ENCODE peak calls at places on chromosomes 4 and X, in seven cellular contexts. A is heart left ventricle, H is GM13977, E is IMR-90, N is AG04449, I is cardiac fibroblast, D is tibial nerve. O is an unnamed sample.

GRCh38 chr4:100299441-100299840 is 109.2 kb upstream of the DDIT4L start:
- DNase-seq in N (no peak), I (no peak), E (no peak), A (no peak), D (no peak), H (no peak), O (no peak)

GRCh38 chr4:73414936-73415271 is 10.8 kb downstream of the ALB start:
- DNase-seq in H (no peak), I (no peak), D (no peak), N (no peak), E (no peak), A (no peak), O (no peak)

GRCh38 chrX:135112096-135112729 is 8.1 kb downstream of the ETDB start:
- DNase-seq in D (no peak), N (no peak), I (peak; percentile 53), H (no peak), E (peak; percentile 31), A (no peak), O (peak; percentile 23)

GRCh38 chr4:183801460-183802168 is 103.5 kb upstream of the STOX2 start:
- DNase-seq in N (no peak), A (no peak), E (no peak), I (no peak), H (no peak), D (no peak), O (no peak)

GRCh38 chr4:147933316-147933715 is 201.4 kb downstream of the ARHGAP10 start:
- DNase-seq in N (no peak), H (no peak), I (peak; percentile 17), E (peak; percentile 59), A (no peak), D (no peak), O (no peak)

GRCh38 chr4:17708992-17709759 is 72.2 kb downstream of the FAM184B start:
- DNase-seq in E (no peak), D (no peak), A (no peak), N (no peak), I (no peak), H (no peak), O (no peak)

GRCh38 chr4:147340547-147341225 is 140.2 kb upstream of the EDNRA start:
- DNase-seq in H (no peak), D (no peak), A (no peak), N (no peak), E (peak; percentile 65), I (peak; percentile 68), O (no peak)

GRCh38 chr4:155339588-155339987 is 37.2 kb downstream of the MAP9 start:
- DNase-seq in A (no peak), D (no peak), N (no peak), H (no peak), I (no peak), E (no peak), O (no peak)

GRCh38 chrX:47184486-47184885 is 9.1 kb upstream of the UBA1 start:
- DNase-seq in I (no peak), H (no peak), N (no peak), E (no peak), D (no peak), A (no peak), O (no peak)

GRCh38 chr4:141207971-141208370 is 12.7 kb upstream of the ZNF330 start:
- DNase-seq in E (no peak), N (no peak), I (no peak), A (no peak), H (no peak), D (no peak), O (no peak)

GRCh38 chr4:30973993-30974392 is 253.8 kb downstream of the PCDH7 start:
- DNase-seq in E (no peak), A (no peak), N (no peak), I (no peak), H (no peak), D (no peak), O (no peak)

GRCh38 chr4:2337131-2337723 is 75.3 kb upstream of the MXD4 start:
- DNase-seq in E (no peak), N (no peak), D (no peak), I (no peak), A (no peak), H (no peak), O (peak; percentile 24)

GRCh38 chrX:52217494-52218160 is 32.9 kb downstream of the MAGED4 start:
- DNase-seq in I (no peak), A (no peak), H (no peak), E (no peak), D (no peak), N (no peak), O (no peak)

GRCh38 chrX:53481093-53481492 is 46.9 kb upstream of the HSD17B10 start:
- DNase-seq in I (no peak), E (no peak), H (no peak), D (no peak), N (no peak), A (no peak), O (no peak)

GRCh38 chrX:67555578-67556203 is 11.9 kb downstream of the AR start:
- DNase-seq in D (no peak), I (peak; percentile 62), N (no peak), E (peak; percentile 21), A (peak; percentile 14), H (no peak), O (no peak)

GRCh38 chr4:13703096-13703495 is 75.6 kb upstream of the BOD1L1 start:
- DNase-seq in D (no peak), A (no peak), H (no peak), I (no peak), E (no peak), N (no peak), O (no peak)

GRCh38 chr4:23324291-23324690 is 565.6 kb downstream of the PPARGC1A start:
- DNase-seq in H (no peak), E (no peak), A (no peak), I (no peak), D (no peak), N (no peak), O (no peak)

GRCh38 chrX:100980608-100981497 is 11.3 kb downstream of the ARL13A start:
- DNase-seq in N (no peak), I (peak; percentile 82), E (peak; percentile 81), A (no peak), H (no peak), D (no peak), O (no peak)

GRCh38 chrX:13013353-13014110 is 30.9 kb downstream of the FAM9C start:
- DNase-seq in D (no peak), E (no peak), A (peak; percentile 30), N (no peak), H (peak; percentile 43), I (peak; percentile 53), O (no peak)

GRCh38 chrX:134908235-134908834 is 82.5 kb upstream of the SMIM10 start:
- DNase-seq in H (no peak), A (no peak), D (no peak), E (peak; percentile 65), I (peak; percentile 52), N (no peak), O (peak; percentile 11)

GRCh38 chr4:158840131-158840530 is 71.3 kb downstream of the FNIP2 start:
- DNase-seq in N (no peak), I (no peak), H (no peak), E (no peak), D (no peak), A (no peak), O (no peak)

GRCh38 chr4:154743683-154744340 is at the start of gene LRAT:
- DNase-seq in I (no peak), E (no peak), N (no peak), H (peak; percentile 50), A (no peak), D (no peak), O (peak; percentile 28)

GRCh38 chr4:169557061-169557636 is 55.2 kb downstream of the NEK1 start:
- DNase-seq in E (peak; percentile 38), A (no peak), I (no peak), N (no peak), D (no peak), H (no peak), O (no peak)

GRCh38 chr4:56990109-56990508 is 11.4 kb downstream of the POLR2B start:
- DNase-seq in A (no peak), N (no peak), E (peak; percentile 79), H (no peak), I (peak; percentile 70), D (no peak), O (no peak)

GRCh38 chr4:67973608-67974007 is 10.3 kb upstream of the TMPRSS11A start:
- DNase-seq in D (no peak), I (no peak), N (no peak), H (no peak), A (no peak), E (no peak), O (no peak)

GRCh38 chr4:87863486-87863885 is 30.7 kb downstream of the MEPE start:
- DNase-seq in A (no peak), E (no peak), I (no peak), H (no peak), N (no peak), D (no peak), O (no peak)
- TF ChIP-seq CTCF in A (no peak), E (no peak), I (no peak), H (no peak), N (no peak), D (no peak), O (no peak)

GRCh38 chr4:181998588-181998987 is 244.6 kb upstream of the TENM3 start:
- DNase-seq in D (no peak), A (no peak), E (no peak), H (no peak), N (no peak), I (no peak), O (no peak)
- TF ChIP-seq CTCF in D (no peak), A (no peak), E (peak; percentile 17), H (no peak), N (peak; percentile 1), I (no peak), O (no peak)

GRCh38 chrX:40646489-40647306 is 663 bp downstream of the CXorf38 start:
- DNase-seq in A (peak; percentile 21), E (peak; percentile 43), D (no peak), I (peak; percentile 39), H (peak; percentile 53), N (no peak), O (peak; percentile 32)

GRCh38 chrX:40653535-40653934 is 6.2 kb upstream of the CXorf38 start:
- DNase-seq in I (no peak), D (no peak), A (no peak), H (no peak), N (no peak), E (no peak), O (no peak)

GRCh38 chrX:40647307-40648197 is at the start of gene CXorf38:
- DNase-seq in D (peak; percentile 76), I (peak; percentile 85), H (peak; percentile 96), A (peak; percentile 88), E (peak; percentile 83), N (no peak), O (peak; percentile 91)

GRCh38 chrX:40652664-40653063 is 5.3 kb upstream of the CXorf38 start:
- DNase-seq in I (no peak), H (no peak), E (no peak), N (no peak), D (no peak), A (no peak), O (no peak)

GRCh38 chrX:40651620-40652223 is 4.4 kb upstream of the CXorf38 start:
- DNase-seq in H (peak; percentile 46), I (peak; percentile 71), D (peak; percentile 48), E (peak; percentile 65), A (peak; percentile 37), N (no peak), O (peak; percentile 17)
- TF ChIP-seq CTCF in H (peak; percentile 73), I (peak; percentile 40), D (peak; percentile 83), E (peak; percentile 79), A (peak; percentile 62), N (peak; percentile 40), O (peak; percentile 20)

DNA sequence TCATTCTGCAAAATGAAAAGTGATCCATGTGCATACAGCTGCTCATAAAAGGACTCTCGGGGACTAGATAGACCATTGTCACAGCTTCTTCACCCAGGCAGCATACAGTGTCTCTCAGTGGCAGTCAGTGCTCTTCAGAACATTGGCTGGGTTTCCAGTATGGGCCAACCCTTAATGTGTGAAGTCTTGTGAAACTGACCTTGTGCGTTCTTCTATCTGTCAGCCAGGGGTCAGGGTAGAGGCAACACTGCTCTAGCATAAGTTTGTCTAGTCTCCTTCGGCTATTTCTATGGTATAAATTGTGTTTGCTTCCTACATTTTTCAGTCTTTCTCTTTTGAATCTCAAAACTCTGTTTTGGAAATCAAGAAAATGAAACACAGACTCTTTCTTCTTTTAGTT is 37.0 kb upstream of the SMIM31 start:
- DNase-seq in N (no peak), H (no peak), A (no peak), D (no peak), I (no peak), E (no peak), O (no peak)
- TF ChIP-seq CTCF in N (no peak), H (peak; percentile 22), A (no peak), D (no peak), I (no peak), E (no peak), O (no peak)

O was measured in GM20000.